ENCODE peak calls at places on chromosome 22, in eight cellular contexts. K, M, I, F, B, C, J and N are unnamed samples.

GRCh38 chr22:32702421-32702820 is 99.1 kb upstream of the TIMP3 start:
- DNase-seq in K (no peak), M (no peak), I (no peak), F (no peak), B (no peak), C (no peak), J (no peak), N (no peak)

GRCh38 chr22:27775087-27775697 is 26.4 kb downstream of the MN1 start:
- DNase-seq in K (no peak), M (no peak), I (no peak), F (no peak), B (no peak), C (no peak), J (no peak), N (no peak)

GRCh38 chr22:27474711-27475547 is 326.6 kb downstream of the MN1 start:
- DNase-seq in K (no peak), M (no peak), I (no peak), F (peak; percentile 89), B (no peak), C (peak; percentile 42), J (no peak), N (no peak)

GRCh38 chr22:39117585-39118191 is 20.6 kb downstream of the APOBEC3H start:
- DNase-seq in K (peak; percentile 48), M (peak; percentile 70), I (no peak), F (peak; percentile 62), B (no peak), C (peak; percentile 70), J (no peak), N (peak; percentile 46)

GRCh38 chr22:30015846-30016245 is 64.4 kb upstream of the HORMAD2 start:
- DNase-seq in K (no peak), M (no peak), I (no peak), F (no peak), B (no peak), C (peak; percentile 53), J (no peak), N (no peak)

GRCh38 chr22:19872779-19873137 is 18.1 kb upstream of the GNB1L start:
- DNase-seq in K (no peak), M (peak; percentile 55), I (peak; percentile 12), F (no peak), B (no peak), C (no peak), J (no peak), N (no peak)

GRCh38 chr22:50078246-50078645 is 7.0 kb downstream of the MLC1 start:
- DNase-seq in K (no peak), M (no peak), I (no peak), F (no peak), B (no peak), C (no peak), J (no peak), N (no peak)

GRCh38 chr22:22343603-22344276 is 99.2 kb downstream of the VPREB1 start:
- DNase-seq in K (no peak), M (peak; percentile 19), I (no peak), F (peak; percentile 25), B (no peak), C (no peak), J (no peak), N (no peak)

DNA sequence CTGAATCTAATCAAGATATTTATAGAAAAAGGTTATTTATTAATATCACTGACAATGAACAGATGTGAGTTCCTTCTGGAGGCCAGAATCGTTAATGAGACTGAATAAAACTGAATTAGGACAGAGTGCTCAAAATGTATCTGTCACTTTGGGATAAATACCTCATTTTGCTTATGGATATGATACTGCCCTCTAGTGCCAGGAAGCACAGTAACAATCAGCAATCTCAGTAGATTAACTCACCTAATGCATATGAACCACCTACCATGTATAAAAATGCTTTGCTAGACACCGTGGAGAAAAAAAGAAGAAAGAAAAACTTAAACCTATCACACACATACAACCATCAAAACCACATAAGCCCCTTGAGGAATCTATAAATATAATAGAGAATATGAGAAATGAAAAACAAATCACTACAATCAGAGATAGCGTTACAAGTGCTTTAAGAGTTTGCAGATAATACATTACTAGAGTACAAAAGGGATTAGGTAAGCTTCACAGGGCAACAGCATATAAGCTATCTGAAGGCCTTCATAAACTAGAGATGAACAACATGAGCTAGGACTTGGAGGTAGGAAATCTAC is 117.4 kb downstream of the SGSM3 start:
- DNase-seq in K (no peak), M (no peak), I (no peak), F (peak; percentile 28), B (no peak), C (peak; percentile 61), J (no peak), N (peak; percentile 17)
- H3K4me1 ChIP-seq in K (peaks cover 65% of the 10 kb centered on the region), M (no peaks in the 10 kb centered on the region), I (peaks cover 53% of the 10 kb centered on the region), F (peaks cover 10% of the 10 kb centered on the region), B (no peaks in the 10 kb centered on the region), C (peaks cover 28% of the 10 kb centered on the region), J (peaks cover 70% of the 10 kb centered on the region), N (peaks cover 32% of the 10 kb centered on the region)

GRCh38 chr22:36979016-36979415 is 40.2 kb downstream of the TST start:
- DNase-seq in K (no peak), M (no peak), I (no peak), F (no peak), B (no peak), C (no peak), J (no peak), N (no peak)

GRCh38 chr22:36981247-36981775 is 37.9 kb downstream of the TST start:
- DNase-seq in K (no peak), M (no peak), I (no peak), F (no peak), B (no peak), C (no peak), J (no peak), N (no peak)

GRCh38 chr22:36977401-36977861 is 41.8 kb downstream of the TST start:
- DNase-seq in K (peak; percentile 9), M (peak; percentile 77), I (peak; percentile 35), F (peak; percentile 79), B (no peak), C (no peak), J (peak; percentile 48), N (peak; percentile 75)

GRCh38 chr22:36979511-36979910 is 39.7 kb downstream of the TST start:
- DNase-seq in K (no peak), M (no peak), I (no peak), F (no peak), B (no peak), C (no peak), J (no peak), N (no peak)

DNA sequence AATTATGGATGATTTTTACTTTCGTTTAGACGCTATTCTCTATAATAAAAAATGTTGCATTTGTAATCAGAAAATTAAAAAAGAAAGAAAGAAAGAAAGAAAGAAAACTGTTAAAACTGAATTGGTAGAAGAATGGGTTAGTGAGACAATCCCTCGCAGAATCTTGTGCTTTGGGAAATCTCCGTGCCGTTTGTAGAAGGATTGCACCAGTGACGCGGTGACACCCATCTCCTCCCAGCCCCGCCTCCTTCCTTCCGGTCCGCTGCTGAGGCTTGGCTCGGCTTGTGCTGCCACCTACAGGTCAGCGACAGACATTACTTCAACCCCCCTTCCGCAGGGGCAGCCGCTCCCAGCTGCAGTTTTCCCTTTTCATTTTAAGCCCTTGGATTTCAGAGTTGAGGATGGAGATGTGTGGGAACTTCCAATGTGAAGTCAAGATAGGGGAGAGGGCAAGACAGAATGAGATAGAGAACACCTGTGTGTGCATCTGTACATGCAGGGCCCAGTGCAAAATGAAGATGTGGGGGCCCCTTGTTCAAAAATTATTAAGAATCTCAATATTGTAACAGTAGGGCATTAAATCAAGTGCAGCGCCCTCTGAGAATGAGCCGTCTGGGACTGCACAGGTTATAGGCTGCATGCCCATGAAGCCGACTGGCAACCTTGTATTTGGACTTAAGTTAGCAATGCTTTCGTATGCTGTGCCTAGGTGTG is 41.1 kb downstream of the TST start:
- DNase-seq in K (peak; percentile 90), M (peak; percentile 92), I (peak; percentile 80), F (peak; percentile 95), B (peak; percentile 93), C (peak; percentile 82), J (peak; percentile 90), N (peak; percentile 76)
- H3K4me3 ChIP-seq in K (peak overlapping the region; percentile 24), M (peak overlapping the region; percentile 8), I (peak overlapping the region; percentile 51), F (peak overlapping the region; percentile 47), B (peak overlapping the region; percentile 22), C (peak overlapping the region; percentile 48), J (peak overlapping the region; percentile 61), N (peak overlapping the region; percentile 69)

GRCh38 chr22:28816994-28817530 is 16.7 kb upstream of the XBP1 start:
- DNase-seq in K (no peak), M (no peak), I (no peak), F (no peak), B (no peak), C (no peak), J (no peak), N (no peak)

GRCh38 chr22:28812491-28812890 is 12.1 kb upstream of the XBP1 start:
- DNase-seq in K (no peak), M (no peak), I (no peak), F (no peak), B (no peak), C (no peak), J (no peak), N (no peak)

GRCh38 chr22:28813772-28814518 is 13.6 kb upstream of the XBP1 start:
- DNase-seq in K (peak; percentile 39), M (peak; percentile 75), I (peak; percentile 22), F (peak; percentile 65), B (no peak), C (peak; percentile 39), J (no peak), N (no peak)

GRCh38 chr22:28815729-28816128 is 15.4 kb upstream of the XBP1 start:
- DNase-seq in K (no peak), M (no peak), I (no peak), F (no peak), B (no peak), C (no peak), J (no peak), N (no peak)

DNA sequence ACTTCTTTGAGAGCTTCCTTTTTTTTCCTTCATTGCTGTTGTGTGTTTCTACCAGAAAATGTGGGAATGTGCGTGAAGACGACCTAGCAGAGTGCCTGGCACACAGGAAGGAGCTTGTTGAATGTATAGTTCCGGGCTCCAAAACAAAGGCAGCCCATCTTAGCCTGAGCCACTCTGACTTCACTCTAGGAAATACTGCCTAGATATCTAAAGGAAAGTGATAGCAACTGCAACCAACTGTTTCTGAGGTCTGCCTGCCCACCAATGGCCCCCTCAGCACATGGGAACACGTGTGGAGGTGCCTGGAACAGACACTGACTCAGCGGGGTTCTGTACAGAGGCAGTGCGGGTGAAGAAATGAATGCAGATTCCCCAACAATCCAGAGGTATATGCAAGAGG is 14.7 kb upstream of the XBP1 start:
- DNase-seq in K (no peak), M (no peak), I (no peak), F (no peak), B (no peak), C (no peak), J (no peak), N (no peak)
- H3K4me1 ChIP-seq in K (peaks cover 41% of the 10 kb centered on the region), M (peaks cover 5% of the 10 kb centered on the region), I (peaks cover 14% of the 10 kb centered on the region), F (peaks cover 50% of the 10 kb centered on the region), B (no peaks in the 10 kb centered on the region), C (no peaks in the 10 kb centered on the region), J (peaks cover 46% of the 10 kb centered on the region), N (peaks cover 59% of the 10 kb centered on the region)

GRCh38 chr22:43449205-43449830 is 37.5 kb downstream of the MPPED1 start:
- DNase-seq in K (no peak), M (no peak), I (no peak), F (no peak), B (no peak), C (no peak), J (no peak), N (no peak)

GRCh38 chr22:43455861-43456260 is 44.0 kb downstream of the MPPED1 start:
- DNase-seq in K (no peak), M (no peak), I (no peak), F (no peak), B (no peak), C (no peak), J (no peak), N (no peak)

GRCh38 chr22:43449831-43450225 is 38.0 kb downstream of the MPPED1 start:
- DNase-seq in K (no peak), M (no peak), I (no peak), F (no peak), B (no peak), C (no peak), J (no peak), N (no peak)

GRCh38 chr22:43448048-43448447 is 36.2 kb downstream of the MPPED1 start:
- DNase-seq in K (no peak), M (no peak), I (no peak), F (no peak), B (no peak), C (no peak), J (no peak), N (no peak)

GRCh38 chr22:43451651-43452050 is 39.8 kb downstream of the MPPED1 start:
- DNase-seq in K (no peak), M (no peak), I (no peak), F (no peak), B (no peak), C (no peak), J (no peak), N (no peak)
- H3K4me3 ChIP-seq in K (no peak overlapping the region), M (no peak overlapping the region), I (no peak overlapping the region), F (no peak overlapping the region), B (no peak overlapping the region), C (no peak overlapping the region), J (no peak overlapping the region), N (no peak overlapping the region)